ENCODE peak calls at places on chromosomes 11 and 22, in six cellular contexts. R is H4, S is NCI-H1092 treated with DMSO at 0.1 percent for 48 hours, Y is prostate gland, W is nephron progenitor cell, P is OCI-LY7. H is an unnamed sample.

GRCh38 chr11:123525511-123525918 is 95.4 kb downstream of the GRAMD1B start:
- DNase-seq in R (no peak), S (peak), Y (no peak), W (no peak), P (no peak), H (no peak)

GRCh38 chr11:37504925-37505324 is 906.9 kb upstream of the RAG2 start:
- DNase-seq in R (no peak), S (no peak), Y (no peak), W (no peak), P (no peak), H (no peak)

GRCh38 chr11:75505966-75506692 is 19.6 kb downstream of the GDPD5 start:
- DNase-seq in R (no peak), S (no peak), Y (no peak), W (no peak), P (no peak), H (no peak)

GRCh38 chr11:126115253-126115540 is 52.5 kb upstream of the CDON start:
- DNase-seq in R (peak), S (peak), Y (peak), W (no peak), P (no peak), H (no peak)

GRCh38 chr22:19878461-19879247 is 24.0 kb upstream of the GNB1L start:
- DNase-seq in R (no peak), S (no peak), Y (no peak), W (no peak), P (no peak), H (no peak)

GRCh38 chr11:31671681-31672080 is 139.4 kb downstream of the PAX6 start:
- DNase-seq in R (no peak), S (no peak), Y (no peak), W (no peak), P (no peak), H (no peak)

GRCh38 chr11:74846770-74847169 is 98.1 kb downstream of the RNF169 start:
- DNase-seq in R (no peak), S (no peak), Y (no peak), W (no peak), P (no peak), H (no peak)

GRCh38 chr11:36119300-36119699 is 169.9 kb downstream of the COMMD9 start:
- DNase-seq in R (no peak), S (no peak), Y (no peak), W (no peak), P (no peak), H (no peak)

GRCh38 chr11:40235841-40236240 is 1223.6 kb downstream of the LRRC4C start:
- DNase-seq in R (no peak), S (no peak), Y (no peak), W (no peak), P (no peak), H (no peak)

GRCh38 chr11:95140397-95141030 is 50.9 kb downstream of the ENDOD1 start:
- DNase-seq in R (no peak), S (no peak), Y (no peak), W (no peak), P (no peak), H (no peak)

GRCh38 chr11:68962527-68963250 is 18.1 kb downstream of the MRGPRD start:
- DNase-seq in R (no peak), S (no peak), Y (no peak), W (no peak), P (no peak), H (no peak)

GRCh38 chr11:122556605-122557004 is 98.9 kb upstream of the UBASH3B start:
- DNase-seq in R (peak), S (no peak), Y (no peak), W (peak), P (no peak), H (peak)

GRCh38 chr11:18844753-18845367 is 53.3 kb upstream of the PTPN5 start:
- DNase-seq in R (no peak), S (peak), Y (no peak), W (no peak), P (peak), H (peak)

GRCh38 chr22:30284172-30284571 is 5.1 kb downstream of the CASTOR1 start:
- DNase-seq in R (no peak), S (no peak), Y (no peak), W (no peak), P (no peak), H (no peak)

GRCh38 chr11:119778391-119779194 is 49.6 kb upstream of the NECTIN1 start:
- DNase-seq in R (no peak), S (no peak), Y (no peak), W (no peak), P (no peak), H (no peak)

GRCh38 chr11:32838505-32839274 is 9.0 kb downstream of the PRRG4 start:
- DNase-seq in R (no peak), S (no peak), Y (peak), W (no peak), P (no peak), H (no peak)

GRCh38 chr11:131042041-131042390 is 125.7 kb upstream of the SNX19 start:
- DNase-seq in R (no peak), S (no peak), Y (no peak), W (no peak), P (no peak), H (no peak)

GRCh38 chr11:78351193-78351592 is 66.4 kb downstream of the GAB2 start:
- DNase-seq in R (no peak), S (peak), Y (no peak), W (no peak), P (peak), H (no peak)

GRCh38 chr11:4467811-4468606 is 14.4 kb upstream of the OR52K1 start:
- DNase-seq in R (no peak), S (no peak), Y (no peak), W (no peak), P (no peak), H (no peak)

GRCh38 chr11:45423036-45423435 is 136.9 kb upstream of the SYT13 start:
- DNase-seq in R (no peak), S (no peak), Y (no peak), W (no peak), P (no peak), H (no peak)

GRCh38 chr11:69463181-69463891 is 18.1 kb upstream of the LINC01488 start:
- DNase-seq in R (no peak), S (no peak), Y (no peak), W (peak), P (no peak), H (no peak)

GRCh38 chr11:65425105-65425970 is 2.7 kb downstream of the NEAT1 start:
- DNase-seq in R (peak), S (no peak), Y (no peak), W (no peak), P (peak), H (peak)

GRCh38 chr11:93740802-93741093 is 547 bp downstream of the TAF1D start:
- DNase-seq in R (peak), S (peak), Y (peak), W (peak), P (peak), H (peak)

GRCh38 chr11:67034350-67034749 is 11.4 kb downstream of the SYT12 start:
- DNase-seq in R (no peak), S (no peak), Y (no peak), W (no peak), P (no peak), H (no peak)

GRCh38 chr11:120011836-120012235 is 126.1 kb downstream of the TRIM29 start:
- DNase-seq in R (no peak), S (no peak), Y (no peak), W (no peak), P (no peak), H (no peak)

GRCh38 chr11:17385492-17385891 is 3.0 kb downstream of the KCNJ11 start:
- DNase-seq in R (no peak), S (no peak), Y (no peak), W (no peak), P (no peak), H (no peak)